ENCODE peak calls at places on chromosomes 3 and 15, in seven cellular contexts. Q is heart left ventricle, U is stomach, R is transverse colon, P is sigmoid colon, Z is A549, F is Peyer's patch. E is an unnamed sample.
A peak's percentile ranks its signal among the peaks of the same experiment; 100 is the strongest.

GRCh38 chr15:38877471-38877870 is 312.9 kb upstream of the RASGRP1 start:
- DNase-seq in Q (no peak), U (no peak), R (no peak), P (no peak), Z (peak; percentile 42), F (no peak), E (no peak)

GRCh38 chr15:76185716-76186115 is 125.6 kb downstream of the ETFA start:
- DNase-seq in Q (no peak), U (peak; percentile 49), R (no peak), P (no peak), Z (peak; percentile 83), F (no peak), E (no peak)

GRCh38 chr3:77917225-77917624 is 877.3 kb downstream of the ROBO2 start:
- DNase-seq in Q (no peak), U (no peak), R (no peak), P (no peak), Z (no peak), F (no peak), E (no peak)

GRCh38 chr3:82474711-82475110 is 713.3 kb upstream of the GBE1 start:
- DNase-seq in Q (no peak), U (no peak), R (no peak), P (no peak), Z (peak; percentile 16), F (no peak), E (no peak)

GRCh38 chr15:48595988-48596387 is 49.5 kb downstream of the FBN1 start:
- DNase-seq in Q (no peak), U (no peak), R (no peak), P (no peak), Z (no peak), F (no peak), E (no peak)

GRCh38 chr3:98972155-98972554 is 70.7 kb upstream of the DCBLD2 start:
- DNase-seq in Q (no peak), U (no peak), R (no peak), P (no peak), Z (peak; percentile 90), F (no peak), E (no peak)

GRCh38 chr3:98982336-98982735 is 80.8 kb upstream of the DCBLD2 start:
- DNase-seq in Q (no peak), U (no peak), R (no peak), P (no peak), Z (no peak), F (no peak), E (no peak)

GRCh38 chr3:195907730-195908438 is 467 bp downstream of the TNK2 start:
- DNase-seq in Q (no peak), U (peak; percentile 51), R (peak; percentile 71), P (peak; percentile 76), Z (peak; percentile 32), F (peak; percentile 85), E (no peak)

GRCh38 chr3:107772016-107772415 is 249.3 kb downstream of the BBX start:
- DNase-seq in Q (no peak), U (no peak), R (no peak), P (no peak), Z (no peak), F (no peak), E (no peak)

GRCh38 chr3:151316267-151316991 is at the start of gene GPR87:
- DNase-seq in Q (no peak), U (no peak), R (no peak), P (no peak), Z (peak; percentile 39), F (no peak), E (no peak)

GRCh38 chr15:75815811-75816719 is 27.2 kb upstream of the UBE2Q2 start:
- DNase-seq in Q (no peak), U (no peak), R (no peak), P (no peak), Z (no peak), F (no peak), E (no peak)

GRCh38 chr3:37934631-37935289 is 55.8 kb upstream of the VILL start:
- DNase-seq in Q (no peak), U (no peak), R (no peak), P (no peak), Z (no peak), F (no peak), E (no peak)

GRCh38 chr3:24680214-24680967 is 185.7 kb upstream of the THRB start:
- DNase-seq in Q (peak; percentile 53), U (peak; percentile 66), R (peak; percentile 55), P (peak; percentile 78), Z (peak; percentile 58), F (no peak), E (no peak)

GRCh38 chr3:157275832-157276231 is 115.9 kb upstream of the CCNL1 start:
- DNase-seq in Q (no peak), U (no peak), R (no peak), P (no peak), Z (no peak), F (no peak), E (no peak)

GRCh38 chr3:20323307-20323927 is 137.4 kb upstream of the SGO1 start:
- DNase-seq in Q (no peak), U (peak; percentile 52), R (no peak), P (no peak), Z (no peak), F (no peak), E (no peak)

GRCh38 chr15:39094116-39094515 is 486.8 kb upstream of the THBS1 start:
- DNase-seq in Q (no peak), U (no peak), R (no peak), P (no peak), Z (no peak), F (no peak), E (no peak)

GRCh38 chr15:96328101-96328958 is 2.2 kb upstream of the NR2F2 start:
- DNase-seq in Q (no peak), U (no peak), R (no peak), P (no peak), Z (no peak), F (no peak), E (no peak)

GRCh38 chr15:70876683-70877082 is 15.6 kb downstream of the THAP10 start:
- DNase-seq in Q (no peak), U (no peak), R (no peak), P (no peak), Z (no peak), F (no peak), E (no peak)

GRCh38 chr3:37741644-37742043 is 120.0 kb upstream of the CTDSPL start:
- DNase-seq in Q (peak; percentile 62), U (peak; percentile 66), R (peak; percentile 47), P (peak; percentile 72), Z (peak; percentile 43), F (no peak), E (no peak)

GRCh38 chr3:140188285-140188684 is 253.3 kb downstream of the CLSTN2 start:
- DNase-seq in Q (peak; percentile 39), U (no peak), R (no peak), P (no peak), Z (no peak), F (no peak), E (no peak)

GRCh38 chr3:160720123-160720746 is 35.8 kb upstream of the PPM1L start:
- DNase-seq in Q (no peak), U (no peak), R (no peak), P (no peak), Z (no peak), F (no peak), E (no peak)

GRCh38 chr3:63872135-63872924 is 8.7 kb downstream of the ATXN7 start:
- DNase-seq in Q (no peak), U (no peak), R (no peak), P (no peak), Z (no peak), F (no peak), E (no peak)

GRCh38 chr15:36334059-36334458 is 245.4 kb upstream of the CDIN1 start:
- DNase-seq in Q (no peak), U (no peak), R (no peak), P (no peak), Z (no peak), F (no peak), E (no peak)

GRCh38 chr3:172317984-172318383 is 130.3 kb downstream of the GHSR start:
- DNase-seq in Q (peak; percentile 74), U (no peak), R (peak; percentile 24), P (peak; percentile 73), Z (peak; percentile 18), F (no peak), E (no peak)

DNA sequence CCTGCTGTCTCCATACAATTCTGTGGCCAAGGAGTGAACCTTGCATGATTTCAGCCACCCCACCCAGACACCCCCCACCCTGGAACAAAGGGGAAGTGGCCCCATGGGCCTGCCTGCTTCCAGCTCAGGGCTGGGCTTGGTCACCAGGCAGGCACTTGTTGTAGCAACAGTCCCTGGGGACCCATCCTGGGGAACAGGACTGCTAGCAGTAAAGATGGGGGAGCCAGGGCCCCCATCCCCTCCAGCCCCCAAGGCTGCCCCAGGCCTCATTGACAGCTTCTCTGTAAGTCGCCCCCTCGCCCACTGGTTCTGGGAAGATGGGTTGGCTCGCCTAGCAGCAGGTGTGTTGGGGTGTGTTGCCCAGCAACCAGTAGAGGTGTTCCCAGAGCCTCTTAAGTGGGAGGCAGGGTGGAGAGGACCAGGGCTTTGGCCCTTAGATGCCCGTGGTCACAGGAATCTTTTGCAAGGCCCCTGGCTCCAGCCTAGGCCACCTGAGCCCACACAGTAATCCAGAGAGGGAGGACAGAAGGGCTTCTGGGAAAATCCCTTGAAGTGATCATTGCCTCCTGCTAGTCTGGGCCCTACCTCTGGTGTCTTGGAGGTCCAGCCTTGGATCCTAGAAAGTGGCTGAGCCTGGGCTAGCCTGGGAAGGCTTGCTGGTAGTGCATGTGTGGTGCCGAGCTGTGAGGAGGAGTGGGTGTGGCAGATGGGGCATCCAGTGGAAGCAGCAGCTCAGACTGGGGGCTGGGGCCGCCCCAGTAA is 48.9 kb downstream of the CYP11A1 start:
- DNase-seq in Q (peak; percentile 66), U (no peak), R (no peak), P (no peak), Z (no peak), F (peak; percentile 41), E (no peak)
- H3K4me1 ChIP-seq in Q (peaks cover 59% of the 10 kb centered on the region), U (peaks cover 40% of the 10 kb centered on the region), R (peaks cover 23% of the 10 kb centered on the region), P (no peaks in the 10 kb centered on the region), Z (peaks cover 13% of the 10 kb centered on the region), F (peaks cover 18% of the 10 kb centered on the region), E (peaks cover 13% of the 10 kb centered on the region)

GRCh38 chr3:1442271-1442670 is 349.4 kb downstream of the CNTN6 start:
- DNase-seq in Q (no peak), U (no peak), R (no peak), P (no peak), Z (no peak), F (no peak), E (no peak)
- TF ChIP-seq POLR2A in Q (no peak), U (no peak), R (no peak), P (no peak), Z (no peak), F (no peak), E (no peak)

DNA sequence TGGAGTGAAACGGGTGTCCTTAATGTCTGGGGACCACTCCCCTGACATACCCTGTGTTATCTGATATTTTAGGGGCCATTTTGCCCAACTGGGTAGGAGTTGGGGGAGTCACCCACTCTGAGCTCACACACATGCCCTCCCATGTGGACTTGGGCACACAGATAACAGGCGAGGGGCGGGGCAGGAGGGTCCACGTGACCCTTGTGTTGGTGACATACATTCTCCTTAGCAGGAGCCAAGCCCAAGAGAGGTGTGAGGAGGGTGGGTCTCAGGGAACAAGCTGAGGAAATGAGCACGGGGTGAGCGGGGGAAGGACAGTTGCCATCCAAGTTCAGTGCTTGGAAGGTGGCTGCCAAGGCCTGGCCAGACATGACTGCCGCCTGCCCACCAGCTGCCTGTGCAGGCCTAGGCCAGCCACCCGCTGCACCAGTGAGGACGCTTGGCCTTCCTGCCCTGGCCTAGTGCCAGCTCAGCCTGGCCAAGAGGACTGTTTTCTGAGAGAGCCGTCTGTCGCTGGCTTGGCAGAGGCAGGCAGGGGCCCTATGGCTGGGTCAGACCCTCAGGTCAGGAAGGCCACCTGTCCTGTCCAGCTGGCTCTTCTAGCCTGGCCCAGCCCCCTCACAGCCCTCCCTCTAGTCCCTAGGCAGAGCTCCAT is 31.3 kb upstream of the TMEM115 start:
- DNase-seq in Q (peak; percentile 76), U (peak; percentile 77), R (peak; percentile 45), P (peak; percentile 70), Z (no peak), F (no peak), E (no peak)
- H3K4me1 ChIP-seq in Q (peaks cover 15% of the 10 kb centered on the region), U (peaks cover 11% of the 10 kb centered on the region), R (peaks cover 7% of the 10 kb centered on the region), P (no peaks in the 10 kb centered on the region), Z (no peaks in the 10 kb centered on the region), F (no peaks in the 10 kb centered on the region), E (peaks cover 12% of the 10 kb centered on the region)

GRCh38 chr3:141410408-141410807 is 42.1 kb downstream of the ZBTB38 start:
- DNase-seq in Q (peak; percentile 79), U (no peak), R (peak; percentile 46), P (peak; percentile 86), Z (peak; percentile 78), F (no peak), E (no peak)
- TF ChIP-seq POLR2A in Q (peak; percentile 24), U (no peak), R (no peak), P (no peak), Z (no peak), F (peak; percentile 6), E (peak; percentile 2)

E was measured in esophagus squamous epithelium.